ENCODE peak calls at places on chromosomes 3 and 15, in eight cellular contexts. A is T-helper 2 cell; G is NCI-H2171 treated with DMSO at 0.1 percent for 48 hours; O is LoVo; L is left colon; B is stimulated activated CD4-positive, alpha-beta T cell treated with anti-CD3 and anti-CD28 coated beads, Interleukin-4, amount 100 ng/mL, for 24 hours; W is endothelial cell; H is activated CD4-positive, alpha-beta T cell treated with anti-CD3 and anti-CD28 coated beads for 24 hours. I is an unnamed sample.

GRCh38 chr3:32398531-32398930 is 6.9 kb downstream of the CMTM7 start:
- DNase-seq in A (no peak), G (no peak), O (no peak), L (no peak), B (no peak), W (no peak), H (no peak), I (no peak)

GRCh38 chr15:60799885-60800728 is 321.2 kb upstream of the ICE2 start:
- DNase-seq in A (no peak), G (no peak), O (no peak), L (no peak), B (peak), W (no peak), H (no peak), I (no peak)

GRCh38 chr3:39281533-39281932 is 1.7 kb upstream of the CX3CR1 start:
- DNase-seq in A (no peak), G (no peak), O (no peak), L (no peak), B (no peak), W (no peak), H (no peak), I (no peak)

GRCh38 chr15:66884661-66885237 is 180.7 kb upstream of the SMAD3 start:
- DNase-seq in A (no peak), G (no peak), O (no peak), L (no peak), B (no peak), W (no peak), H (no peak), I (no peak)

GRCh38 chr3:159038405-159038804 is 236.6 kb downstream of the MFSD1 start:
- DNase-seq in A (no peak), G (no peak), O (no peak), L (no peak), B (no peak), W (no peak), H (no peak), I (no peak)

GRCh38 chr15:85500729-85501128 is 120.3 kb downstream of the AKAP13 start:
- DNase-seq in A (no peak), G (peak), O (no peak), L (no peak), B (no peak), W (peak), H (no peak), I (peak)

GRCh38 chr15:92069308-92070244 is 216.1 kb downstream of the SLCO3A1 start:
- DNase-seq in A (no peak), G (no peak), O (peak), L (peak), B (peak), W (no peak), H (no peak), I (peak)

GRCh38 chr15:38002883-38003477 is 68.5 kb downstream of the TMCO5A start:
- DNase-seq in A (no peak), G (no peak), O (peak), L (peak), B (no peak), W (peak), H (no peak), I (peak)

GRCh38 chr3:69491980-69492379 is 106.1 kb upstream of the FRMD4B start:
- DNase-seq in A (no peak), G (no peak), O (no peak), L (no peak), B (no peak), W (no peak), H (no peak), I (no peak)

GRCh38 chr3:104359546-104359945 is 1007.2 kb upstream of the ALCAM start:
- DNase-seq in A (no peak), G (no peak), O (no peak), L (no peak), B (no peak), W (no peak), H (no peak), I (no peak)

GRCh38 chr3:37949866-37950265 is 40.7 kb upstream of the VILL start:
- DNase-seq in A (no peak), G (no peak), O (no peak), L (no peak), B (no peak), W (no peak), H (no peak), I (no peak)

GRCh38 chr3:14397940-14398800 is 4.2 kb upstream of the SLC6A6 start:
- DNase-seq in A (no peak), G (no peak), O (no peak), L (no peak), B (no peak), W (no peak), H (no peak), I (no peak)

I was measured in mucosa of gallbladder.